ENCODE peak calls at places on chromosomes 5 and 9, in six cellular contexts. U is iPS DF 6.9; T is SK-N-SH; H is gastrocnemius medialis; F is CD8-positive, alpha-beta T cell; N is A549. R is an unnamed sample. For H3K9me3, the result is how much of the 10 kb centered on the place peaks cover.

GRCh38 chr9:116141864-116142561 is 11.6 kb upstream of the PAPPA start:
- DNase-seq in U (no peak), T (no peak), F (no peak), H (no peak), N (no peak), R (no peak)

GRCh38 chr9:91733006-91733624 is 216.9 kb downstream of the ROR2 start:
- DNase-seq in T (no peak), H (no peak), F (no peak), N (no peak), U (no peak), R (no peak)

GRCh38 chr5:68464424-68464823 is 248.9 kb downstream of the PIK3R1 start:
- DNase-seq in N (no peak), T (no peak), H (no peak), U (no peak), F (peak), R (no peak)

GRCh38 chr5:134545070-134545868 is 19.8 kb downstream of the JADE2 start:
- DNase-seq in F (no peak), H (peak), U (no peak), T (no peak), N (no peak), R (no peak)

GRCh38 chr5:6377582-6378127 is 692 bp downstream of the MED10 start:
- DNase-seq in T (no peak), F (no peak), H (no peak), N (peak), U (no peak), R (no peak)

GRCh38 chr9:132311978-132312377 is 42.8 kb downstream of the SETX start:
- DNase-seq in U (no peak), F (no peak), T (no peak), N (no peak), H (no peak), R (no peak)

GRCh38 chr5:151068571-151069197 is 12.2 kb downstream of the TNIP1 start:
- DNase-seq in N (no peak), U (no peak), F (no peak), T (no peak), H (peak), R (no peak)

GRCh38 chr5:98775962-98776687 is 2.7 kb downstream of the RGMB start:
- DNase-seq in N (no peak), T (no peak), U (no peak), H (no peak), F (no peak), R (no peak)

GRCh38 chr9:70466976-70467551 is 52.6 kb upstream of the KLF9 start:
- DNase-seq in N (no peak), F (no peak), U (no peak), H (no peak), T (no peak), R (no peak)

GRCh38 chr5:96567188-96567587 is 95.0 kb upstream of the CAST start:
- DNase-seq in H (no peak), U (no peak), T (no peak), F (no peak), N (no peak), R (no peak)

GRCh38 chr5:169190860-169191259 is 110.1 kb downstream of the SLIT3 start:
- DNase-seq in T (no peak), H (no peak), U (no peak), F (no peak), N (no peak), R (no peak)

GRCh38 chr5:14816374-14816998 is 55.1 kb downstream of the ANKH start:
- DNase-seq in H (no peak), T (no peak), N (no peak), U (no peak), F (no peak), R (no peak)

GRCh38 chr5:178431063-178431776 is 159.0 kb downstream of the COL23A1 start:
- DNase-seq in U (no peak), H (no peak), N (no peak), F (no peak), T (no peak), R (no peak)
- H3K9me3 ChIP-seq in U (under half), H (under half), N (under half), F (under half), T (under half), R (under half)

DNA sequence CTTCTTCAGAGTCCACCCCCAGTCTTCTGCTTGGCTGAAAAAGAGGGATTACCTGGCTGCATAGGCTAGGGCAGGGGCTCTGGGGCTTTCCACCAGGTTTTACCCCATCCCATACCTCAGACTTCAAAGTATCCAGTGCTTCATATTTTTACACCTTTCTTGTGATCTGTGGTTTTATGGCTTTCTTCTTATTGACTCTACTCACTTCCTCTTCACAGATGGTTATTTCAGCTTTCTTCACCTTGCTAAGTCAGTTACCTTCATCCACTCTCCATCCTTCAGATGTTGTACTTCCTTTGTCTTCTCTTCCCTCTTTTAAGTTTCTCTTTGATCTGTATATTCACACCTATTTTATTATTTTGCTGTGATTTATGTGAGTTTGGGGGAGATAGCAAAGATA is 104.3 kb downstream of the GRIA1 start:
- DNase-seq in T (no peak), F (no peak), H (no peak), U (no peak), N (no peak), R (no peak)
- H3K9me3 ChIP-seq in T (under half), F (under half), H (under half), U (under half), N (under half), R (under half)

GRCh38 chr5:176987583-176987982 is 19.0 kb downstream of the UIMC1 start:
- DNase-seq in U (no peak), F (no peak), N (no peak), H (no peak), T (no peak), R (no peak)

GRCh38 chr5:176985516-176985915 is 21.1 kb downstream of the UIMC1 start:
- DNase-seq in N (no peak), F (peak), T (no peak), U (no peak), H (no peak), R (no peak)

GRCh38 chr5:176980818-176981217 is 25.8 kb downstream of the UIMC1 start:
- DNase-seq in F (no peak), H (no peak), N (no peak), U (no peak), T (no peak), R (no peak)

DNA sequence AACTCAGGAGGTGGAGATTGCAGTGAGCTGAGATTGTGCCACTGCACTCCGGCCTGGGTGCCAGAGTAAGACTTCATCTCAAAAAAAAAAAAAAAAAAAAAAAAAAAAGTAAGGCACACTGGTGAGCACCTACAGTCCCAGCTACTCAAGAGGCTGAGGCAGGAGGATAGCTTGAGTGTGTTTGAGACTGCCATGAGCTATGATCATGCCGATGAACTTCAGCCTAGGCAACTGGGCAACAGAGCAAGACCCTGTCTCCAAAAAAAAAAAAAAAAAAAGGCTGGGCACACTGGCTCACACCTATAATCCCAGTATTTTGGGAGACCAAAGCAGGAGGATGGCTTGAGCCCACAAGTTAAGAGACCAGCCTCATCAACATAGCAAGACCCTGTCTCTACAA is 20.3 kb downstream of the UIMC1 start:
- DNase-seq in F (no peak), T (no peak), H (no peak), U (no peak), N (no peak), R (no peak)
- H3K9me3 ChIP-seq in F (under half), T (under half), H (under half), U (under half), N (under half), R (under half)

GRCh38 chr9:61670616-61671015 is 480.8 kb downstream of the SPATA31A7 start:
- DNase-seq in T (no peak), N (no peak), U (no peak), F (no peak), H (no peak), R (no peak)
- H3K9me3 ChIP-seq in T (under half), N (under half), U (under half), F (under half), H (under half), R (under half)

DNA sequence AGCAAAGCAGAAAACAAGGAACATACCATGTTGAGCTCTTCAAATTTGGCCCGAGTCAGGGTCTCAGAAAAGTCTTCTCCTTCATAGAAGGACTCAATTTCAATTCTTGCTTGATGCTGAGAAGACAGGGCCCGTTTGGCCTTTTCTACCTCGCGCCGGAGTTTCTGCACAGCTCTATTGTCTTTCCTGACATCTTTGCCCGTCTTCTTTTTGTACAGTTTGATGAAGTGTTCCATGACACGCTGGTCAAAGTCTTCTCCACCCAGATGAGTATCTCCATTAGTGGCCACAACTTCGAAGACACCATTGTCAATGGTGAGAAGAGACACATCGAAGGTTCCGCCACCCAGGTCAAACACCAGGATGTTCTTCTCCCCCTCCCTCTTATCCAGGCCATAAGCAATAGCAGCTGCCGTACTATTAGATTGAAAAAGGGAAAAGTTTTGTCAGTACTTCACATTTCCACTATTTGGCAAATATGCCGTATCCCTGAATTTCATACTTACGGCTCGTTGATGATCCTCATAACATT is 2.2 kb downstream of the HSPA5 start:
- DNase-seq in T (no peak), H (no peak), N (no peak), U (no peak), F (no peak), R (no peak)
- H3K9me3 ChIP-seq in T (under half), H (under half), N (under half), U (under half), F (under half), R (under half)

GRCh38 chr5:79395296-79395695 is 118.6 kb downstream of the HOMER1 start:
- DNase-seq in H (no peak), F (no peak), U (no peak), T (no peak), N (no peak), R (no peak)
- H3K9me3 ChIP-seq in H (under half), F (under half), U (under half), T (under half), N (under half), R (under half)

R was measured in T-helper 17 cell.